ENCODE peak calls at places on chromosomes 4 and X, in five cellular contexts. One of them, this sample, is unnamed.

GRCh38 chr4:8849266-8850073 is 22.2 kb downstream of the HMX1 start:
- DNase-seq in HEK293T: no peak
- DNase-seq in right cardiac atrium: no peak
- DNase-seq in psoas muscle: peak
- DNase-seq in mesendoderm: no peak
- DNase-seq in this sample: no peak

GRCh38 chrX:46547857-46548256 is 2.6 kb upstream of the ZNF674 start:
- DNase-seq in psoas muscle: no peak
- DNase-seq in HEK293T: no peak
- DNase-seq in mesendoderm: peak
- DNase-seq in right cardiac atrium: no peak
- DNase-seq in this sample: no peak

GRCh38 chrX:126929071-126929470 is 109.5 kb downstream of the PRR32 start:
- DNase-seq in HEK293T: no peak
- DNase-seq in right cardiac atrium: no peak
- DNase-seq in mesendoderm: peak
- DNase-seq in psoas muscle: no peak
- DNase-seq in this sample: no peak

GRCh38 chrX:108224727-108225455 is 133.3 kb downstream of the ATG4A start:
- DNase-seq in mesendoderm: peak
- DNase-seq in right cardiac atrium: no peak
- DNase-seq in psoas muscle: peak
- DNase-seq in HEK293T: peak
- DNase-seq in this sample: no peak

GRCh38 chrX:22300130-22300529 is 27.4 kb downstream of the CBLL2 start:
- DNase-seq in mesendoderm: peak
- DNase-seq in right cardiac atrium: no peak
- DNase-seq in HEK293T: peak
- DNase-seq in psoas muscle: no peak
- DNase-seq in this sample: no peak

GRCh38 chr4:87849612-87850011 is 16.8 kb downstream of the MEPE start:
- DNase-seq in HEK293T: no peak
- DNase-seq in mesendoderm: peak
- DNase-seq in right cardiac atrium: no peak
- DNase-seq in psoas muscle: no peak
- DNase-seq in this sample: no peak

GRCh38 chrX:9530848-9531274 is 66.0 kb downstream of the TBL1X start:
- DNase-seq in psoas muscle: peak
- DNase-seq in mesendoderm: peak
- DNase-seq in HEK293T: peak
- DNase-seq in right cardiac atrium: peak
- DNase-seq in this sample: peak

GRCh38 chr4:81623434-81623833 is 151.7 kb upstream of the RASGEF1B start:
- DNase-seq in psoas muscle: no peak
- DNase-seq in mesendoderm: no peak
- DNase-seq in right cardiac atrium: no peak
- DNase-seq in HEK293T: no peak
- DNase-seq in this sample: no peak

GRCh38 chr4:28518781-28519180 is 1658.1 kb downstream of the STIM2 start:
- DNase-seq in right cardiac atrium: no peak
- DNase-seq in psoas muscle: no peak
- DNase-seq in HEK293T: no peak
- DNase-seq in mesendoderm: no peak
- DNase-seq in this sample: no peak

GRCh38 chr4:86307432-86307831 is 52.4 kb downstream of the MAPK10 start:
- DNase-seq in psoas muscle: no peak
- DNase-seq in mesendoderm: no peak
- DNase-seq in right cardiac atrium: no peak
- DNase-seq in HEK293T: no peak
- DNase-seq in this sample: no peak

GRCh38 chrX:77447339-77448149 is at the start of gene FGF16:
- DNase-seq in mesendoderm: peak
- DNase-seq in right cardiac atrium: peak
- DNase-seq in HEK293T: no peak
- DNase-seq in psoas muscle: no peak
- DNase-seq in this sample: no peak

GRCh38 chrX:49282647-49283011 is 13.0 kb downstream of the PPP1R3F start:
- DNase-seq in right cardiac atrium: peak
- DNase-seq in mesendoderm: peak
- DNase-seq in psoas muscle: no peak
- DNase-seq in HEK293T: peak
- DNase-seq in this sample: peak

GRCh38 chr4:37767546-37767945 is 58.9 kb upstream of the PGM2 start:
- DNase-seq in right cardiac atrium: peak
- DNase-seq in mesendoderm: no peak
- DNase-seq in HEK293T: no peak
- DNase-seq in psoas muscle: peak
- DNase-seq in this sample: peak

GRCh38 chrX:31222946-31223345 is 151.1 kb upstream of the FTHL17 start:
- DNase-seq in psoas muscle: no peak
- DNase-seq in right cardiac atrium: no peak
- DNase-seq in mesendoderm: no peak
- DNase-seq in HEK293T: no peak
- DNase-seq in this sample: no peak

GRCh38 chr4:1234296-1234695 is 14.6 kb downstream of the CTBP1 start:
- DNase-seq in HEK293T: no peak
- DNase-seq in right cardiac atrium: peak
- DNase-seq in psoas muscle: peak
- DNase-seq in mesendoderm: no peak
- DNase-seq in this sample: peak

GRCh38 chr4:134024251-134024650 is 177.3 kb downstream of the PABPC4L start:
- DNase-seq in psoas muscle: no peak
- DNase-seq in mesendoderm: peak
- DNase-seq in HEK293T: peak
- DNase-seq in right cardiac atrium: no peak
- DNase-seq in this sample: no peak

GRCh38 chr4:77196866-77197265 is 39.9 kb downstream of the CCNG2 start:
- DNase-seq in mesendoderm: peak
- DNase-seq in right cardiac atrium: no peak
- DNase-seq in HEK293T: no peak
- DNase-seq in psoas muscle: no peak
- DNase-seq in this sample: no peak

This sample was measured in ovary.